ENCODE peak calls at places on chromosomes 1 and 21, in eight cellular contexts. K, P, W, L, I, G, D and N are unnamed samples.

GRCh38 chr21:44892536-44893277 is 19.2 kb upstream of the PTTG1IP start:
- DNase-seq in W (peak), I (peak), P (peak), L (peak), K (peak), G (peak), D (peak), N (peak)

GRCh38 chr1:1539310-1540014 is 962 bp downstream of the TMEM240 start:
- DNase-seq in G (peak), I (no peak), P (no peak), D (no peak), K (no peak), W (no peak), L (no peak), N (peak)

GRCh38 chr1:11531314-11531870 is 52.4 kb downstream of the DISP3 start:
- DNase-seq in D (peak), L (no peak), I (no peak), G (no peak), P (no peak), W (no peak), K (no peak), N (no peak)

GRCh38 chr21:44490816-44491215 is 35.5 kb downstream of the LRRC3 start:
- DNase-seq in D (no peak), P (no peak), W (no peak), K (no peak), I (no peak), G (no peak), L (no peak), N (no peak)

GRCh38 chr1:44359234-44359937 is 4.3 kb upstream of the ERI3 start:
- DNase-seq in P (no peak), D (no peak), I (no peak), L (no peak), G (no peak), W (no peak), K (peak), N (no peak)

GRCh38 chr1:25744636-25745425 is 55.2 kb upstream of the SELENON start:
- DNase-seq in I (no peak), W (no peak), L (no peak), D (no peak), G (no peak), K (no peak), P (no peak), N (no peak)

GRCh38 chr1:167689569-167689925 is 32.2 kb upstream of the MPZL1 start:
- DNase-seq in G (no peak), I (no peak), L (no peak), P (no peak), K (peak), D (no peak), W (no peak), N (no peak)

GRCh38 chr1:109802901-109803561 is 39.3 kb upstream of the EPS8L3 start:
- DNase-seq in W (peak), D (no peak), G (no peak), K (no peak), I (no peak), L (no peak), P (peak), N (peak)

GRCh38 chr21:42414928-42415769 is 11.4 kb downstream of the UBASH3A start:
- DNase-seq in D (peak), P (peak), I (peak), G (peak), L (peak), K (peak), W (peak), N (peak)

GRCh38 chr1:63524166-63524565 is 841 bp downstream of the EFCAB7 start:
- DNase-seq in I (peak), P (no peak), G (peak), L (no peak), D (peak), W (no peak), K (no peak), N (no peak)

GRCh38 chr1:32538887-32539583 is at the start of gene ZBTB8A:
- DNase-seq in P (peak), K (peak), L (no peak), I (peak), W (peak), G (peak), D (peak), N (peak)